ENCODE peak calls at places on chromosomes 2 and 18, in ten cellular contexts. W is PC-3, E is hepatocyte, F is GM12878, L is K562, Y is fibroblast of lung, Q is IMR-90, T is endothelial cell of umbilical vein, U is DND-41, M is A549. B is an unnamed sample.

GRCh38 chr2:7033136-7033960 is 116.1 kb downstream of the RNF144A start:
- DNase-seq in Y (no peak), M (no peak), E (no peak), U (no peak), W (no peak), Q (no peak), T (no peak), F (no peak), L (no peak), B (peak; percentile 63)

GRCh38 chr2:100539221-100539620 is 23.6 kb upstream of the PDCL3 start:
- DNase-seq in E (no peak), Y (no peak), L (no peak), F (no peak), U (no peak), W (no peak), Q (no peak), T (no peak), M (no peak), B (no peak)

GRCh38 chr18:10798727-10799435 is 273.1 kb downstream of the NAPG start:
- DNase-seq in W (no peak), T (no peak), Q (peak; percentile 16), M (peak; percentile 63), F (no peak), Y (peak; percentile 33), L (peak; percentile 22), E (peak; percentile 75), U (no peak), B (no peak)

GRCh38 chr2:44598731-44599529 is 237.2 kb downstream of the CAMKMT start:
- DNase-seq in L (no peak), Y (no peak), F (no peak), U (no peak), E (no peak), W (peak; percentile 34), T (no peak), M (no peak), Q (no peak), B (peak; percentile 63)

GRCh38 chr2:113842919-113843736 is 46.8 kb upstream of the ACTR3 start:
- DNase-seq in W (no peak), T (no peak), M (no peak), Q (peak; percentile 63), F (no peak), E (no peak), Y (peak; percentile 61), L (no peak), U (no peak), B (no peak)

GRCh38 chr2:174771631-174772491 is 7.6 kb upstream of the CHRNA1 start:
- DNase-seq in T (peak; percentile 71), F (no peak), M (peak; percentile 70), Q (peak; percentile 82), E (peak; percentile 87), W (peak; percentile 84), L (peak; percentile 60), Y (peak; percentile 77), U (peak; percentile 21), B (peak; percentile 81)

GRCh38 chr2:12715878-12716249 is 872 bp upstream of the TRIB2 start:
- DNase-seq in E (peak; percentile 88), U (peak; percentile 83), L (peak; percentile 74), Y (peak; percentile 73), T (peak; percentile 84), W (peak; percentile 89), F (no peak), Q (peak; percentile 78), M (peak; percentile 61), B (peak; percentile 73)

GRCh38 chr2:240468300-240469238 is 33.1 kb downstream of the GPC1 start:
- DNase-seq in E (peak; percentile 10), Y (no peak), T (no peak), U (no peak), Q (no peak), L (no peak), F (no peak), W (no peak), M (no peak), B (peak; percentile 31)

GRCh38 chr2:149044500-149044899 is 6.0 kb downstream of the LYPD6B start:
- DNase-seq in U (no peak), F (no peak), M (no peak), Q (no peak), L (no peak), Y (no peak), T (no peak), E (no peak), W (no peak), B (no peak)

GRCh38 chr2:181188605-181189004 is 208.2 kb downstream of the UBE2E3 start:
- DNase-seq in U (no peak), L (no peak), Q (no peak), E (no peak), M (no peak), F (no peak), T (no peak), Y (no peak), W (no peak), B (no peak)

GRCh38 chr2:181185948-181186347 is 205.5 kb downstream of the UBE2E3 start:
- DNase-seq in Y (peak; percentile 40), F (no peak), T (no peak), W (peak; percentile 21), U (no peak), L (no peak), E (no peak), M (no peak), Q (peak; percentile 22), B (no peak)

GRCh38 chr2:181193550-181193949 is 213.1 kb downstream of the UBE2E3 start:
- DNase-seq in U (no peak), T (no peak), Y (no peak), Q (no peak), M (no peak), L (no peak), E (no peak), F (no peak), W (no peak), B (no peak)

GRCh38 chr2:181190711-181191110 is 210.3 kb downstream of the UBE2E3 start:
- DNase-seq in W (no peak), T (no peak), E (no peak), Q (no peak), L (no peak), F (no peak), U (no peak), M (no peak), Y (no peak), B (no peak)

DNA sequence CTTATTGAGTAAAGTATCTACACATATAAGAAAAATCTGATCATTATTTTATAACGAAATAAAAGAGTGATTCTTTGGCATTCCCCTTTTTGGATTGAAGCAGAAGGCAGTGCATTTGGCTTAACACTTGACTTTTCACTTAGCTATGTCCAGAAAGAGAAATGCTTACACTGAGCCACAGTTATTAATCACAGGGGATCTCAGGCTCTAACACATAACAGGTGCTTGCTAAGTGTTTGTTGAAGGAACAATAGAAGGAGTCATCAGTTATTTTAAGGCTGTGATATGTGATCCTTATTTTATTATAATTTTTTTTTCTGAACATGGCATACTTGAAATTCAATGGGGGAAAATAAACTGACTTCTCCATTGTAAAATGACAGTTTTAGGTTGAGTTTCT is 209.5 kb downstream of the UBE2E3 start:
- DNase-seq in W (peak; percentile 50), T (no peak), L (no peak), Y (peak; percentile 39), U (no peak), E (no peak), Q (no peak), M (no peak), F (no peak), B (no peak)
- H3K4me2 ChIP-seq in W (no peak overlapping the region), T (no peak overlapping the region), L (no peak overlapping the region), Y (no peak overlapping the region), U (no peak overlapping the region), E (no peak overlapping the region), Q (no peak overlapping the region), M (no peak overlapping the region), F (no peak overlapping the region), B (no peak overlapping the region)

DNA sequence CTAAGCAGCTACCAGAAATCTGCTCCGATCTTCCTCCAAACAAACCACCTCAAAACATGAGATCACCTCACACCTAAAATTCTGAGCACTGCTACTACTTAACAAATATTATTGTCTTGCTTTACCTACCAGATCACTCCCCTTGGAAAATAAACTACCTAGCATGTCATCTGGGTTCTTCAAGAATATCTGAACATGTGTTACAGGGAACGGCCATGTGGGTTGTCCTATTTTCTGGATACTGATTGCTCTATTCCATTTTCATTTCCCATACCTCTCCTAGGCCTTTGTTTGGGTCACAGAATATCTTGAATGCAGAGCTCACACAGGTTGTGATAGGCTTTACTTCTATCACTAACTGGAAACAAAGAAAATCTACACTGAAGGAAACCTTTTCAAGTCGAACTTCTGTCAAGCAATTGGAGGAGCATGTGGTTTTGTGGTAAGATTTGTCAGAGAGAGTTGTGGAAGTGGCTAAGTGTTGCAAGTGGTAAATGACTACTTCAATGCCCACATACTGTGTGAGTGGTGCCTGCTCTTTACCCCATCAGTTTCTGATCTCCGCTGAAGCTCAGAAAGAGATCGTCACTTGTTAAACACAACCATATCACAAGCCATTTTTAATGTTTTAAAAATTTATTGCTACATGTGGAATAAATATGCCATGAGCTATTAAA is 739.1 kb upstream of the ZEB2 start:
- DNase-seq in U (peak; percentile 75), Y (peak; percentile 81), M (no peak), T (no peak), F (no peak), W (no peak), E (no peak), L (no peak), Q (peak; percentile 12), B (no peak)
- H3K4me2 ChIP-seq in U (peak overlapping the region; percentile 62), Y (no peak overlapping the region), M (no peak overlapping the region), T (no peak overlapping the region), F (no peak overlapping the region), W (no peak overlapping the region), E (no peak overlapping the region), L (no peak overlapping the region), Q (no peak overlapping the region), B (no peak overlapping the region)

GRCh38 chr2:65566617-65567016 is 134.2 kb upstream of the SPRED2 start:
- DNase-seq in Y (peak; percentile 24), L (no peak), T (no peak), F (no peak), Q (no peak), W (no peak), E (no peak), M (no peak), U (peak; percentile 42), B (no peak)
- H3K4me2 ChIP-seq in Y (no peak overlapping the region), L (peak overlapping the region; percentile 29), T (no peak overlapping the region), F (peak overlapping the region; percentile 60), Q (no peak overlapping the region), W (no peak overlapping the region), E (peak overlapping the region; percentile 57), M (no peak overlapping the region), U (peak overlapping the region; percentile 8), B (no peak overlapping the region)

GRCh38 chr2:235526166-235526565 is 32.3 kb downstream of the AGAP1 start:
- DNase-seq in W (no peak), Y (no peak), U (no peak), M (no peak), F (no peak), T (no peak), L (no peak), E (no peak), Q (no peak), B (no peak)

GRCh38 chr2:235529621-235530020 is 35.8 kb downstream of the AGAP1 start:
- DNase-seq in M (no peak), L (no peak), W (no peak), Y (no peak), F (no peak), T (no peak), Q (no peak), E (no peak), U (no peak), B (no peak)

GRCh38 chr2:235523486-235524150 is 29.8 kb downstream of the AGAP1 start:
- DNase-seq in U (no peak), L (no peak), W (no peak), M (no peak), T (no peak), E (no peak), Q (no peak), F (no peak), Y (no peak), B (no peak)

GRCh38 chr2:235530735-235531134 is 36.9 kb downstream of the AGAP1 start:
- DNase-seq in F (no peak), E (no peak), L (no peak), M (no peak), U (no peak), T (no peak), Q (no peak), Y (no peak), W (no peak), B (no peak)

GRCh38 chr2:235527806-235528480 is 34.1 kb downstream of the AGAP1 start:
- DNase-seq in L (no peak), M (no peak), Y (no peak), U (no peak), E (no peak), T (no peak), Q (peak; percentile 57), F (no peak), W (peak; percentile 28), B (no peak)
- H3K4me2 ChIP-seq in L (no peak overlapping the region), M (no peak overlapping the region), Y (no peak overlapping the region), U (no peak overlapping the region), E (no peak overlapping the region), T (no peak overlapping the region), Q (peak overlapping the region; percentile 30), F (no peak overlapping the region), W (no peak overlapping the region), B (no peak overlapping the region)